ENCODE peak calls at places on chromosomes 3 and 15, in nine cellular contexts. V is GM10248, T is prostate gland, C is right atrium auricular region, J is right lobe of liver, N is foreskin fibroblast, X is hepatocyte, H is endothelial cell of umbilical vein, Z is lower lobe of right lung. Y is an unnamed sample.

GRCh38 chr3:49759226-49759625 is 27.1 kb downstream of the IP6K1 start:
- DNase-seq in J (no peak), T (no peak), Z (no peak), V (no peak), H (no peak), C (peak; percentile 9), N (no peak), X (no peak), Y (no peak)

GRCh38 chr3:16788440-16789057 is 96.2 kb upstream of the PLCL2 start:
- DNase-seq in J (no peak), N (no peak), C (no peak), T (no peak), X (no peak), V (no peak), Z (no peak), H (no peak), Y (no peak)

GRCh38 chr3:16841906-16842709 is 42.6 kb upstream of the PLCL2 start:
- DNase-seq in N (no peak), X (no peak), V (peak; percentile 52), C (no peak), T (peak; percentile 18), Z (peak; percentile 75), H (no peak), J (no peak), Y (no peak)

GRCh38 chr3:160400048-160400630 is 689 bp downstream of the SMC4 start:
- DNase-seq in T (peak; percentile 32), H (peak; percentile 78), C (peak; percentile 65), X (peak; percentile 54), N (peak; percentile 73), Z (peak; percentile 68), J (peak; percentile 70), V (peak; percentile 23), Y (peak; percentile 88)

GRCh38 chr15:66515901-66516322 is 10.8 kb downstream of the ZWILCH start:
- DNase-seq in C (no peak), T (no peak), N (peak; percentile 36), V (no peak), J (no peak), X (no peak), H (peak; percentile 35), Z (no peak), Y (no peak)

GRCh38 chr15:65209701-65210643 is 1.3 kb downstream of the CILP start:
- DNase-seq in J (no peak), N (peak; percentile 87), C (no peak), T (no peak), X (no peak), Z (no peak), H (no peak), V (no peak), Y (no peak)

GRCh38 chr15:93460717-93461116 is 371.7 kb upstream of the RGMA start:
- DNase-seq in N (no peak), C (no peak), T (no peak), X (no peak), Z (no peak), H (no peak), J (no peak), V (no peak), Y (no peak)

GRCh38 chr3:184284696-184285095 is 8.9 kb downstream of the ECE2 start:
- DNase-seq in V (peak; percentile 50), N (peak; percentile 75), J (peak; percentile 64), Z (no peak), T (no peak), C (no peak), H (peak; percentile 81), X (peak; percentile 68), Y (no peak)

GRCh38 chr15:99566157-99566900 is 545 bp downstream of the MEF2A start:
- DNase-seq in V (peak; percentile 52), J (peak; percentile 55), C (no peak), N (peak; percentile 40), H (peak; percentile 33), T (no peak), X (peak; percentile 62), Z (peak; percentile 57), Y (no peak)

GRCh38 chr15:65870889-65871533 is 1.7 kb downstream of the RAB11A start:
- DNase-seq in N (peak; percentile 62), H (peak; percentile 76), Z (no peak), V (peak; percentile 59), T (no peak), C (no peak), X (peak; percentile 63), J (no peak), Y (no peak)

GRCh38 chr15:71612066-71612715 is 198.2 kb upstream of the NR2E3 start:
- DNase-seq in H (no peak), J (no peak), Z (no peak), V (no peak), N (no peak), T (no peak), X (no peak), C (no peak), Y (no peak)

GRCh38 chr3:39808467-39809180 is 785 bp upstream of the MYRIP start:
- DNase-seq in X (peak; percentile 42), N (peak; percentile 51), V (no peak), T (peak; percentile 8), J (peak; percentile 60), Z (no peak), H (peak; percentile 64), C (no peak), Y (no peak)

GRCh38 chr15:31270767-31271166 is 55.9 kb upstream of the KLF13 start:
- DNase-seq in N (no peak), V (peak; percentile 17), C (peak; percentile 56), T (no peak), Z (no peak), H (no peak), J (peak; percentile 42), X (no peak), Y (peak; percentile 60)

GRCh38 chr15:47443839-47444238 is 273.5 kb upstream of the SEMA6D start:
- DNase-seq in N (no peak), H (no peak), J (no peak), X (no peak), T (no peak), Z (no peak), V (no peak), C (no peak), Y (no peak)

GRCh38 chr3:143644370-143645089 is 203.7 kb downstream of the SLC9A9 start:
- DNase-seq in N (peak; percentile 95), T (peak; percentile 73), J (peak; percentile 50), X (peak; percentile 84), C (no peak), V (peak; percentile 42), Z (peak; percentile 56), H (peak; percentile 87), Y (no peak)
- TF ChIP-seq CTCF in N (peak; percentile 59), T (peak; percentile 81), J (peak; percentile 65), X (peak; percentile 78), C (peak; percentile 63), V (peak; percentile 39), Z (peak; percentile 67), H (peak; percentile 60), Y (no peak)

GRCh38 chr15:41927516-41927915 is 33.7 kb upstream of the SPTBN5 start:
- DNase-seq in H (no peak), J (no peak), T (no peak), X (no peak), C (no peak), Z (no peak), N (no peak), V (no peak), Y (no peak)
- TF ChIP-seq CTCF in H (no peak), J (no peak), T (no peak), X (no peak), C (no peak), Z (no peak), N (no peak), V (no peak), Y (no peak)

GRCh38 chr3:35483131-35483530 is 156.2 kb upstream of the ARPP21 start:
- DNase-seq in C (no peak), Z (no peak), X (no peak), H (no peak), T (no peak), J (no peak), V (no peak), N (no peak), Y (no peak)

GRCh38 chr3:35487396-35487795 is 151.9 kb upstream of the ARPP21 start:
- DNase-seq in X (no peak), J (no peak), Z (no peak), T (no peak), V (no peak), N (no peak), C (no peak), H (no peak), Y (no peak)

GRCh38 chr3:35484939-35485605 is 154.3 kb upstream of the ARPP21 start:
- DNase-seq in J (no peak), Z (no peak), N (no peak), X (no peak), V (no peak), H (no peak), T (no peak), C (no peak), Y (no peak)

GRCh38 chr3:35486295-35486694 is 153.0 kb upstream of the ARPP21 start:
- DNase-seq in T (no peak), H (no peak), J (no peak), C (no peak), Z (no peak), N (no peak), X (no peak), V (no peak), Y (no peak)
- TF ChIP-seq CTCF in T (no peak), H (no peak), J (peak; percentile 6), C (no peak), Z (no peak), N (no peak), X (no peak), V (no peak), Y (no peak)

GRCh38 chr3:79358327-79358726 is 409.5 kb downstream of the ROBO1 start:
- DNase-seq in H (no peak), T (peak; percentile 36), X (no peak), Z (no peak), N (no peak), C (no peak), V (no peak), J (no peak), Y (no peak)

GRCh38 chr3:79364784-79365183 is 403.0 kb downstream of the ROBO1 start:
- DNase-seq in N (no peak), V (no peak), J (no peak), X (no peak), T (no peak), Z (no peak), C (no peak), H (no peak), Y (no peak)

GRCh38 chr3:79367066-79367465 is 400.7 kb downstream of the ROBO1 start:
- DNase-seq in X (no peak), C (no peak), H (peak; percentile 55), V (no peak), J (no peak), T (no peak), Z (no peak), N (peak; percentile 64), Y (no peak)

GRCh38 chr3:79366414-79366813 is 401.4 kb downstream of the ROBO1 start:
- DNase-seq in X (no peak), T (no peak), C (no peak), N (peak; percentile 8), Z (no peak), J (no peak), V (no peak), H (no peak), Y (no peak)

DNA sequence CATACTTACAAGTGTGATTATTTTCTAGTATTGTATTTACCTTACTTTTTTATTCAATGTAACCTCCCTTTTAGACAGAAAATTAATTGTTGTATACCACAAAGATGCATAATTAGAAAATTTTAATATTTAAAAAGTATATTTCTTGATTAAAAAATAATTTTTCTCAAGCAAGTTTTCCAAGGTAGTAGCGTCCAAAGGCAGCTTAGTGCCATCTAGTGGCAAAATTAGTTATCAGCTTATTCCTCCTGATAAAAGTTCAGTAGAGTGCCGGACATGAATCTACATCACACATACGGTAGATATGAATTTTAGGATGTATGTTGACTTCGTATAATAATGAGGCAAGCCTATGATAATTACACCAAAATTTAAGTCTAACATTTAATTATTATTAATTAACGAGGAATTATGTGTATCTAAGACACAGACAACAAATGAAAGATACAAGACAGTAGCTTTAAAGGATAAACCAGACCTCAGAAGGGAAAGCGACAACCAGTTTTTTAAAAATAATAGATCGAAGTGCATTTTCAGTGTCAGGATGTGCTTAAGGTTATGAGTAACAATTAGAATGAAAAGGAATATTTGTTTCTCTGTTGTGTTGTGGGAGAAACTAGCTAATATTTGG is 405.9 kb downstream of the ROBO1 start:
- DNase-seq in J (no peak), V (peak; percentile 14), H (peak; percentile 48), C (no peak), T (peak; percentile 15), X (peak; percentile 69), N (peak; percentile 72), Z (no peak), Y (no peak)
- TF ChIP-seq CTCF in J (peak; percentile 86), V (peak; percentile 71), H (peak; percentile 57), C (peak; percentile 82), T (peak; percentile 74), X (peak; percentile 90), N (peak; percentile 57), Z (peak; percentile 68), Y (peak; percentile 13)

Y was measured in vagina.